ENCODE peak calls at places on chromosomes 12 and 14, in ten cellular contexts. S is psoas muscle, P is tibial artery, D is H1, F is lower lobe of right lung, C is osteoblast, X is kidney epithelial cell, I is tibial nerve, Y is K562, Z is Peyer's patch. L is an unnamed sample.

GRCh38 chr12:2294651-2295475 is 242.1 kb downstream of the CACNA1C start:
- DNase-seq in X (peak; percentile 73), Y (no peak), F (peak; percentile 83), C (peak; percentile 69), P (peak; percentile 34), I (peak; percentile 48), Z (no peak), S (no peak), D (no peak), L (no peak)

GRCh38 chr14:88322505-88323085 is 474 bp downstream of the KCNK10 start:
- DNase-seq in S (no peak), X (no peak), C (peak; percentile 76), P (no peak), I (no peak), D (no peak), Y (no peak), Z (no peak), F (no peak), L (no peak)

GRCh38 chr14:98840076-98840475 is 431.9 kb downstream of the BCL11B start:
- DNase-seq in P (no peak), Z (no peak), C (no peak), D (no peak), F (no peak), X (no peak), S (no peak), Y (no peak), I (no peak), L (no peak)

GRCh38 chr14:36524220-36524837 is 4.3 kb upstream of the NKX2-1 start:
- DNase-seq in Y (no peak), D (no peak), X (no peak), P (no peak), Z (no peak), F (no peak), C (no peak), S (no peak), I (no peak), L (no peak)

GRCh38 chr14:61498811-61499210 is 177.4 kb downstream of the PRKCH start:
- DNase-seq in C (peak; percentile 64), I (no peak), Z (no peak), P (no peak), Y (no peak), S (no peak), F (no peak), X (no peak), D (no peak), L (no peak)

GRCh38 chr12:112183141-112183581 is 57.8 kb downstream of the TRAFD1 start:
- DNase-seq in P (no peak), C (peak; percentile 93), X (no peak), S (no peak), Y (peak; percentile 50), I (no peak), Z (no peak), D (no peak), F (no peak), L (no peak)

GRCh38 chr12:125166046-125166445 is 100.8 kb downstream of the AACS start:
- DNase-seq in D (no peak), C (no peak), Y (no peak), F (no peak), X (no peak), Z (no peak), I (no peak), S (no peak), P (no peak), L (no peak)

GRCh38 chr14:24613241-24613640 is 3.8 kb upstream of the GZMH start:
- DNase-seq in S (no peak), I (no peak), D (no peak), P (no peak), C (peak; percentile 58), Z (no peak), Y (no peak), X (no peak), F (no peak), L (no peak)

GRCh38 chr12:61023231-61023630 is 1237.0 kb upstream of the USP15 start:
- DNase-seq in X (no peak), P (no peak), C (no peak), S (peak; percentile 2), Z (no peak), D (no peak), Y (no peak), F (no peak), I (no peak), L (no peak)

GRCh38 chr12:111204684-111205305 is 164.1 kb downstream of the PHETA1 start:
- DNase-seq in S (no peak), X (no peak), F (no peak), Y (no peak), I (no peak), P (no peak), D (no peak), Z (no peak), C (no peak), L (no peak)

GRCh38 chr14:53740570-53740969 is 216.1 kb downstream of the BMP4 start:
- DNase-seq in Y (no peak), P (no peak), I (no peak), Z (no peak), F (no peak), S (no peak), D (no peak), C (no peak), X (no peak), L (no peak)

GRCh38 chr14:75181426-75182062 is 5.1 kb upstream of the TMED10 start:
- DNase-seq in C (peak; percentile 14), Z (no peak), F (no peak), I (peak; percentile 39), P (no peak), D (no peak), X (no peak), S (no peak), Y (no peak), L (no peak)

GRCh38 chr12:104680070-104680469 is 223.3 kb downstream of the CHST11 start:
- DNase-seq in X (no peak), P (no peak), C (no peak), S (no peak), F (no peak), Y (no peak), D (no peak), Z (no peak), I (no peak), L (peak; percentile 15)

GRCh38 chr12:62834971-62835547 is 99.9 kb downstream of the PPM1H start:
- DNase-seq in Y (no peak), Z (no peak), I (no peak), X (peak; percentile 39), P (no peak), F (no peak), C (no peak), S (no peak), D (no peak), L (no peak)

GRCh38 chr14:100308112-100308792 is 2.0 kb upstream of the SLC25A29 start:
- DNase-seq in C (no peak), P (no peak), S (no peak), F (no peak), I (no peak), Y (no peak), D (no peak), Z (no peak), X (no peak), L (no peak)

GRCh38 chr14:88613552-88614010 is 50.7 kb downstream of the ZC3H14 start:
- DNase-seq in S (no peak), Y (no peak), P (no peak), X (no peak), Z (no peak), F (no peak), I (no peak), C (no peak), D (no peak), L (no peak)

GRCh38 chr12:3726455-3726854 is 26.5 kb downstream of the CRACR2A start:
- DNase-seq in X (no peak), Z (no peak), C (no peak), Y (no peak), I (no peak), S (no peak), P (no peak), F (no peak), D (no peak), L (no peak)

GRCh38 chr14:105144666-105145380 is 23.8 kb downstream of the JAG2 start:
- DNase-seq in C (peak; percentile 81), X (no peak), S (no peak), F (no peak), D (no peak), I (no peak), Y (no peak), Z (no peak), P (peak; percentile 12), L (no peak)
- H3K36me3 ChIP-seq in C (no peaks in the 10 kb centered on the region), X (no peaks in the 10 kb centered on the region), S (no peaks in the 10 kb centered on the region), F (peaks cover 26% of the 10 kb centered on the region), D (no peaks in the 10 kb centered on the region), I (peaks cover 48% of the 10 kb centered on the region), Y (peaks cover 49% of the 10 kb centered on the region), Z (peaks cover 27% of the 10 kb centered on the region), P (peaks cover 61% of the 10 kb centered on the region), L (no peaks in the 10 kb centered on the region)

DNA sequence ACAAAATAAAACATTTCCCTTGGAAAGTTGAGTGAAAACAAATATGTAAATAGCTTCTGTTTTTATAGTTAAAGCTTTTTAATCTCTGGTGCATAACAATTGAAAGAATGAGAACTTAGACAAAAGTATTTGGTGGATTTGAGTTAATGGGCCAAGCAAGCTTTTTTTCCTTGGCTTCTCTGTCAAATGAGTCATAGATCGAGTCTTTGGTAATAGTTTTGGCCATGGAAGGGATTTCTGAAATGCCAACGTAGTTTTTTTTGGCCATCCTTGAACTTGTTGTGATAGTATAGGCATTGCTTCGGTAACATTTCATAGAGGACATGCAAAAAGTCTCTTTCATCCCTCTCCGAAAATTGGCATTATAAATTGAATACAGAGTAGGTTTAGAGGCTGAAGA is 34.9 kb downstream of the GPR19 start:
- DNase-seq in I (no peak), C (peak; percentile 94), D (no peak), P (no peak), F (no peak), S (no peak), X (peak; percentile 31), Y (no peak), Z (no peak), L (no peak)
- H3K4me3 ChIP-seq in I (no peak overlapping the region), C (no peak overlapping the region), D (no peak overlapping the region), P (no peak overlapping the region), F (no peak overlapping the region), S (no peak overlapping the region), X (no peak overlapping the region), Y (no peak overlapping the region), Z (no peak overlapping the region), L (no peak overlapping the region)

DNA sequence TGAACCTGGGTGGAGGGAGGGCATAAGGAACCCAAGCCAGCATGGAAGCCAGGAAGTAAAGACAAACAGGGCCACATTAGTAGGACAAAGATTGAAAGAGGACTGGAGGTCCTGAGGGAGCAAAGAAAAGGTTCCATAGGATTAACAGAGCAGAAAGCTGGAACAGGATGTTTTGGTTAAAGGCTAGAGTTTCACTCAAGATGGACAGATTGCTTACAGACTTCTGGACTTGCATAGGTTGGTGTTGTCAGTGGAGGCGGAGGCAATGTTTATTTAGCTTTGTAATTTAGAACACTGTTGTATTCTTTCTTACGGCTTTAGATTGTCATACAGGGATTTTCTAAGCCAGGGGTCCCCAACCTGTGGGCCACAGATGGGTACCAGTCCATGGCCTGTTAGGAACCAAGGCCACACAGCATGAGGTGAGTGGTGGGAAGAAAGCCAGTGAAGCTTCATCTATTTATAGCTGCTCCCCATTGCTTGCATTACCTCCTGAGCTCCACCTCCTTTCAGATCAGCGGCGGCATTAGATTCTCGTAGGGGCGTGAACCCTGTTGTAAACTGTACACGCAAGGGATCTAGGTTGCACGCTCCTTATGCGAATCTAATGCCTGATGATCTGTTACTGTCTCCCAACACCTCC is 31.3 kb downstream of the ZNF664 start:
- DNase-seq in I (no peak), Y (no peak), D (no peak), S (no peak), C (no peak), X (no peak), Z (no peak), F (no peak), P (no peak), L (no peak)
- H3K36me3 ChIP-seq in I (peaks cover 16% of the 10 kb centered on the region), Y (peaks cover 57% of the 10 kb centered on the region), D (no peaks in the 10 kb centered on the region), S (peaks cover 2% of the 10 kb centered on the region), C (peaks cover 19% of the 10 kb centered on the region), X (peaks cover 1% of the 10 kb centered on the region), Z (peaks cover 47% of the 10 kb centered on the region), F (peaks cover 67% of the 10 kb centered on the region), P (peaks cover 55% of the 10 kb centered on the region), L (no peaks in the 10 kb centered on the region)

GRCh38 chr12:122825773-122826724 is 9.2 kb upstream of the HIP1R start:
- DNase-seq in Y (peak; percentile 51), X (no peak), S (no peak), P (no peak), I (no peak), C (peak; percentile 86), F (peak; percentile 52), D (no peak), Z (peak; percentile 47), L (no peak)
- H3K4me3 ChIP-seq in Y (no peak overlapping the region), X (peak overlapping the region; percentile 39), S (peak overlapping the region; percentile 20), P (peak overlapping the region; percentile 23), I (no peak overlapping the region), C (peak overlapping the region; percentile 64), F (peak overlapping the region; percentile 42), D (peak overlapping the region; percentile 19), Z (peak overlapping the region; percentile 6), L (peak overlapping the region; percentile 30)

L was measured in naive thymus-derived CD4-positive, alpha-beta T cell.